ENCODE peak calls at places on chromosomes 16 and 17, in four cellular contexts. One of them, this sample, is unnamed.
A peak's percentile ranks its signal among the peaks of the same experiment; 100 is the strongest.

GRCh38 chr16:67411339-67411738 is 4.9 kb downstream of the ZDHHC1 start:
- DNase-seq in endothelial cell of umbilical vein: no peak
- DNase-seq in transverse colon: no peak
- DNase-seq in prostate gland: no peak
- DNase-seq in this sample: no peak

GRCh38 chr17:11598274-11599221 is at the start of gene DNAH9:
- DNase-seq in transverse colon: peak; percentile 96
- DNase-seq in prostate gland: peak; percentile 98
- DNase-seq in endothelial cell of umbilical vein: no peak
- DNase-seq in this sample: no peak

GRCh38 chr17:65515959-65516948 is 45.2 kb downstream of the AXIN2 start:
- DNase-seq in prostate gland: no peak
- DNase-seq in endothelial cell of umbilical vein: no peak
- DNase-seq in transverse colon: no peak
- DNase-seq in this sample: no peak

GRCh38 chr17:45338996-45339535 is 22.2 kb upstream of the MAP3K14 start:
- DNase-seq in prostate gland: no peak
- DNase-seq in transverse colon: no peak
- DNase-seq in endothelial cell of umbilical vein: no peak
- DNase-seq in this sample: no peak

GRCh38 chr17:46950997-46951621 is 27.9 kb downstream of the RPRML start:
- DNase-seq in prostate gland: no peak
- DNase-seq in endothelial cell of umbilical vein: no peak
- DNase-seq in transverse colon: no peak
- DNase-seq in this sample: no peak

GRCh38 chr16:31428638-31429247 is 583 bp upstream of the COX6A2 start:
- DNase-seq in prostate gland: no peak
- DNase-seq in endothelial cell of umbilical vein: no peak
- DNase-seq in transverse colon: no peak
- DNase-seq in this sample: no peak

GRCh38 chr17:61451538-61452300 is 503 bp upstream of the TBX4 start:
- DNase-seq in endothelial cell of umbilical vein: no peak
- DNase-seq in prostate gland: no peak
- DNase-seq in transverse colon: no peak
- DNase-seq in this sample: no peak

GRCh38 chr16:87874639-87875472 is 5.5 kb upstream of the SLC7A5 start:
- DNase-seq in prostate gland: no peak
- DNase-seq in endothelial cell of umbilical vein: no peak
- DNase-seq in transverse colon: no peak
- DNase-seq in this sample: no peak

GRCh38 chr17:27540300-27541105 is 84.3 kb downstream of the KSR1 start:
- DNase-seq in transverse colon: peak; percentile 85
- DNase-seq in endothelial cell of umbilical vein: no peak
- DNase-seq in prostate gland: peak; percentile 72
- DNase-seq in this sample: no peak

GRCh38 chr16:86391987-86392386 is 118.3 kb upstream of the FOXF1 start:
- DNase-seq in prostate gland: no peak
- DNase-seq in transverse colon: no peak
- DNase-seq in endothelial cell of umbilical vein: peak; percentile 44
- DNase-seq in this sample: no peak

GRCh38 chr16:9357829-9358228 is 266.4 kb downstream of the HAPSTR1 start:
- DNase-seq in endothelial cell of umbilical vein: no peak
- DNase-seq in transverse colon: no peak
- DNase-seq in prostate gland: no peak
- DNase-seq in this sample: no peak

GRCh38 chr17:1120596-1121441 is 59.0 kb downstream of the ABR start:
- DNase-seq in endothelial cell of umbilical vein: no peak
- DNase-seq in transverse colon: no peak
- DNase-seq in prostate gland: no peak
- DNase-seq in this sample: no peak

GRCh38 chr17:16463341-16464000 is 28.5 kb downstream of the LRRC75A start:
- DNase-seq in transverse colon: peak; percentile 90
- DNase-seq in endothelial cell of umbilical vein: peak; percentile 70
- DNase-seq in prostate gland: no peak
- DNase-seq in this sample: no peak

GRCh38 chr17:2904135-2904534 is 107.9 kb downstream of the RAP1GAP2 start:
- DNase-seq in endothelial cell of umbilical vein: no peak
- DNase-seq in transverse colon: peak; percentile 22
- DNase-seq in prostate gland: no peak
- DNase-seq in this sample: no peak

GRCh38 chr17:43755389-43755875 is 3.2 kb downstream of the SOST start:
- DNase-seq in prostate gland: no peak
- DNase-seq in endothelial cell of umbilical vein: no peak
- DNase-seq in transverse colon: no peak
- DNase-seq in this sample: no peak

GRCh38 chr17:58301504-58302150 is 20.9 kb upstream of the MPO start:
- DNase-seq in prostate gland: no peak
- DNase-seq in transverse colon: no peak
- DNase-seq in endothelial cell of umbilical vein: no peak
- DNase-seq in this sample: no peak

GRCh38 chr16:7511549-7512260 is 179.1 kb downstream of the RBFOX1 start:
- DNase-seq in transverse colon: no peak
- DNase-seq in prostate gland: no peak
- DNase-seq in endothelial cell of umbilical vein: no peak
- DNase-seq in this sample: no peak

GRCh38 chr17:2090804-2091534 is 36.1 kb downstream of the HIC1 start:
- DNase-seq in endothelial cell of umbilical vein: peak; percentile 85
- DNase-seq in transverse colon: peak; percentile 56
- DNase-seq in prostate gland: no peak
- DNase-seq in this sample: no peak

GRCh38 chr16:66258916-66259845 is 107.3 kb upstream of the CDH5 start:
- DNase-seq in endothelial cell of umbilical vein: no peak
- DNase-seq in transverse colon: no peak
- DNase-seq in prostate gland: no peak
- DNase-seq in this sample: no peak

GRCh38 chr17:4167786-4168185 is 24.8 kb downstream of the CYB5D2 start:
- DNase-seq in transverse colon: no peak
- DNase-seq in endothelial cell of umbilical vein: no peak
- DNase-seq in prostate gland: no peak
- DNase-seq in this sample: no peak

GRCh38 chr16:67190448-67191399 is 788 bp upstream of the EXOC3L1 start:
- DNase-seq in transverse colon: no peak
- DNase-seq in prostate gland: no peak
- DNase-seq in endothelial cell of umbilical vein: no peak
- DNase-seq in this sample: no peak

GRCh38 chr17:72591500-72592241 is 470.9 kb downstream of the SOX9 start:
- DNase-seq in transverse colon: no peak
- DNase-seq in prostate gland: no peak
- DNase-seq in endothelial cell of umbilical vein: no peak
- DNase-seq in this sample: no peak

GRCh38 chr17:2253768-2254406 is 49.7 kb downstream of the SMG6 start:
- DNase-seq in transverse colon: no peak
- DNase-seq in endothelial cell of umbilical vein: no peak
- DNase-seq in prostate gland: no peak
- DNase-seq in this sample: peak; percentile 54

GRCh38 chr17:20706752-20707372 is 127.3 kb downstream of the CDRT15L2 start:
- DNase-seq in transverse colon: peak; percentile 22
- DNase-seq in endothelial cell of umbilical vein: no peak
- DNase-seq in prostate gland: peak; percentile 40
- DNase-seq in this sample: no peak

GRCh38 chr17:51601622-51602261 is 341.4 kb downstream of the UTP18 start:
- DNase-seq in endothelial cell of umbilical vein: no peak
- DNase-seq in transverse colon: no peak
- DNase-seq in prostate gland: no peak
- DNase-seq in this sample: no peak

GRCh38 chr16:82010649-82011048 is 621 bp downstream of the SDR42E1 start:
- DNase-seq in endothelial cell of umbilical vein: no peak
- DNase-seq in prostate gland: no peak
- DNase-seq in transverse colon: no peak
- DNase-seq in this sample: no peak

GRCh38 chr17:29007456-29008455 is 1.9 kb upstream of the SEZ6 start:
- DNase-seq in endothelial cell of umbilical vein: no peak
- DNase-seq in transverse colon: no peak
- DNase-seq in prostate gland: no peak
- DNase-seq in this sample: no peak

GRCh38 chr17:27609606-27610303 is 21.2 kb upstream of the LGALS9 start:
- DNase-seq in endothelial cell of umbilical vein: peak; percentile 34
- DNase-seq in transverse colon: peak; percentile 69
- DNase-seq in prostate gland: peak; percentile 50
- DNase-seq in this sample: no peak

GRCh38 chr17:43936434-43936833 is 5.8 kb downstream of the PPY start:
- DNase-seq in transverse colon: no peak
- DNase-seq in endothelial cell of umbilical vein: no peak
- DNase-seq in prostate gland: no peak
- DNase-seq in this sample: no peak

GRCh38 chr16:54926166-54926838 is 4.4 kb upstream of the IRX5 start:
- DNase-seq in transverse colon: no peak
- DNase-seq in endothelial cell of umbilical vein: no peak
- DNase-seq in prostate gland: no peak
- DNase-seq in this sample: no peak

GRCh38 chr17:50505731-50506130 is 2.5 kb upstream of the MYCBPAP start:
- DNase-seq in transverse colon: no peak
- DNase-seq in endothelial cell of umbilical vein: no peak
- DNase-seq in prostate gland: no peak
- DNase-seq in this sample: no peak

GRCh38 chr17:50506298-50506697 is 1.9 kb upstream of the MYCBPAP start:
- DNase-seq in endothelial cell of umbilical vein: no peak
- DNase-seq in transverse colon: no peak
- DNase-seq in prostate gland: no peak
- DNase-seq in this sample: no peak

GRCh38 chr17:50508573-50509460 is 578 bp downstream of the MYCBPAP start:
- DNase-seq in transverse colon: no peak
- DNase-seq in prostate gland: no peak
- DNase-seq in endothelial cell of umbilical vein: no peak
- DNase-seq in this sample: no peak

GRCh38 chr17:50511058-50511457 is 2.8 kb downstream of the MYCBPAP start:
- DNase-seq in endothelial cell of umbilical vein: no peak
- DNase-seq in prostate gland: no peak
- DNase-seq in transverse colon: no peak
- DNase-seq in this sample: peak; percentile 73

GRCh38 chr17:50507871-50508572 is at the start of gene MYCBPAP:
- DNase-seq in prostate gland: peak; percentile 74
- DNase-seq in endothelial cell of umbilical vein: peak; percentile 75
- DNase-seq in transverse colon: peak; percentile 89
- DNase-seq in this sample: peak; percentile 75
- TF ChIP-seq POLR2AphosphoS5 in prostate gland: peak; percentile 31
- TF ChIP-seq POLR2AphosphoS5 in endothelial cell of umbilical vein: peak; percentile 60
- TF ChIP-seq POLR2AphosphoS5 in transverse colon: peak; percentile 50
- TF ChIP-seq POLR2AphosphoS5 in this sample: no peak

GRCh38 chr17:70577456-70577855 is 408.1 kb downstream of the KCNJ2 start:
- DNase-seq in endothelial cell of umbilical vein: no peak
- DNase-seq in transverse colon: no peak
- DNase-seq in prostate gland: no peak
- DNase-seq in this sample: no peak

GRCh38 chr17:70582777-70583176 is 413.4 kb downstream of the KCNJ2 start:
- DNase-seq in endothelial cell of umbilical vein: no peak
- DNase-seq in transverse colon: no peak
- DNase-seq in prostate gland: no peak
- DNase-seq in this sample: no peak

GRCh38 chr17:70584255-70584654 is 414.9 kb downstream of the KCNJ2 start:
- DNase-seq in transverse colon: no peak
- DNase-seq in prostate gland: no peak
- DNase-seq in endothelial cell of umbilical vein: no peak
- DNase-seq in this sample: no peak

GRCh38 chr17:70581459-70581858 is 412.1 kb downstream of the KCNJ2 start:
- DNase-seq in endothelial cell of umbilical vein: no peak
- DNase-seq in prostate gland: no peak
- DNase-seq in transverse colon: no peak
- DNase-seq in this sample: no peak
- TF ChIP-seq POLR2AphosphoS5 in endothelial cell of umbilical vein: no peak
- TF ChIP-seq POLR2AphosphoS5 in prostate gland: no peak
- TF ChIP-seq POLR2AphosphoS5 in transverse colon: no peak
- TF ChIP-seq POLR2AphosphoS5 in this sample: no peak

DNA sequence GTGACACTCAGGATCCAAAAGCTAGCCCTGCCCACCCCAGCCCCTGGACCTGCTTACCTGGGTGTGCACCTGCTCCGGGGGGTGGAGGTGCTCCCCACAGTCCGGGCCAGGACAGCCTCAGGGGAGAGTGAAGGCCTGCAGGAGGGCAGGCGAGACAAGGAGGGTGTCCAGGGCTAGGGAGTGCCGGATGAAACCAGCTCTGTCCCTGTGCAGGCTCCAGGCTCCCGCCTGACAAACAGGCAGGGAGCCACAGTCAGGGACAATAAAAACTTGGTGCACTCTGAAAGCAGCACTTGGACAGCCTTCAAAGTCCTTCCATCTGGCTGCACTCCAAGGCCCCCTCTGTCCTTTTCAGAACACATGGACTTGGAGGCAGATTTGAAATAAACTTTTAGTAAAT is 3.9 kb downstream of the PAQR4 start:
- DNase-seq in endothelial cell of umbilical vein: no peak
- DNase-seq in transverse colon: no peak
- DNase-seq in prostate gland: peak; percentile 70
- DNase-seq in this sample: no peak
- TF ChIP-seq POLR2AphosphoS5 in endothelial cell of umbilical vein: no peak
- TF ChIP-seq POLR2AphosphoS5 in transverse colon: no peak
- TF ChIP-seq POLR2AphosphoS5 in prostate gland: peak; percentile 69
- TF ChIP-seq POLR2AphosphoS5 in this sample: no peak

GRCh38 chr17:42002175-42002791 is 15.0 kb downstream of the DNAJC7 start:
- DNase-seq in endothelial cell of umbilical vein: no peak
- DNase-seq in prostate gland: no peak
- DNase-seq in transverse colon: no peak
- DNase-seq in this sample: no peak

GRCh38 chr17:42001729-42002128 is 15.5 kb downstream of the DNAJC7 start:
- DNase-seq in transverse colon: no peak
- DNase-seq in prostate gland: no peak
- DNase-seq in endothelial cell of umbilical vein: no peak
- DNase-seq in this sample: no peak

GRCh38 chr17:42000399-42001076 is 16.7 kb downstream of the DNAJC7 start:
- DNase-seq in prostate gland: no peak
- DNase-seq in endothelial cell of umbilical vein: no peak
- DNase-seq in transverse colon: no peak
- DNase-seq in this sample: no peak

GRCh38 chr17:41996855-41997164 is 20.4 kb downstream of the DNAJC7 start:
- DNase-seq in prostate gland: no peak
- DNase-seq in endothelial cell of umbilical vein: no peak
- DNase-seq in transverse colon: no peak
- DNase-seq in this sample: no peak

GRCh38 chr17:41998497-41998896 is 18.7 kb downstream of the DNAJC7 start:
- DNase-seq in prostate gland: no peak
- DNase-seq in endothelial cell of umbilical vein: no peak
- DNase-seq in transverse colon: no peak
- DNase-seq in this sample: no peak
- TF ChIP-seq POLR2AphosphoS5 in prostate gland: no peak
- TF ChIP-seq POLR2AphosphoS5 in endothelial cell of umbilical vein: no peak
- TF ChIP-seq POLR2AphosphoS5 in transverse colon: no peak
- TF ChIP-seq POLR2AphosphoS5 in this sample: no peak

DNA sequence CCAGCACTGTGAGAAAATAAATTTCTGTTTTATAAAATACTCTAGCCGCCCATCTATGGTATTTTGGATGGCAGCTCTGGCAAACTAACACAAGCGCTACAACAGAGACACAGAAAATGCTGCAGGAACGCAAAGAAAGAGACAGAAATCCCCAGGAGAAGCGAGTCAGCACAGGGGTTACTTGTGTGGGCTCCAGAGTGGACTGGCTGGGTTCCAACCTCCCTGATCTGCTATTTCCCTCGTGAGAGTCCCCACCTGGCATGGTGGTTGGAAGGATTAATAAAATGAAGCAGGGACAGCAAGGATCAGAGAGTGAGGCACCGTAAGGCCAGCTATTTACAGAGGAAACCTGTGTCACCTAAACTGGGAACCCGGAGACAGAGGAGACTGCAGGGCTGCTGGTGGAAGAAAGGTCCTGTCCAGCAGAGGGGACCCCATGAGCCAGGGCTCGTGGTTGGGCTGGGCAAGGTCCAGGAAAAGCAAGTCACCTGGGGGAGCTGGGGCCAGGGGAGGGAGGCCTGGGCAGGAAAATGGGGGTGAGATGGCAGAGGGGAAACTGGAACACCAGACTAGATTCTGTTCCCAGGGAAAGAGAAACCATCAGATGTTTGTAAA is 62.8 kb upstream of the TEKT3 start:
- DNase-seq in endothelial cell of umbilical vein: peak; percentile 11
- DNase-seq in transverse colon: no peak
- DNase-seq in prostate gland: no peak
- DNase-seq in this sample: no peak
- TF ChIP-seq POLR2AphosphoS5 in endothelial cell of umbilical vein: no peak
- TF ChIP-seq POLR2AphosphoS5 in transverse colon: no peak
- TF ChIP-seq POLR2AphosphoS5 in prostate gland: no peak
- TF ChIP-seq POLR2AphosphoS5 in this sample: no peak